ENCODE peak calls at places on chromosomes 12 and 14, in five cellular contexts. One of them, this sample, is unnamed. For H3K9me3, the result is how much of the 10 kb centered on the place peaks cover.

GRCh38 chr12:111529424-111530368 is 69.4 kb downstream of the ATXN2 start:
- DNase-seq in stomach: peak
- DNase-seq in A549: peak
- DNase-seq in upper lobe of left lung: peak
- DNase-seq in breast epithelium: no peak
- DNase-seq in this sample: no peak

GRCh38 chr12:52440821-52441319 is 6.7 kb upstream of the KRT75 start:
- DNase-seq in stomach: no peak
- DNase-seq in upper lobe of left lung: no peak
- DNase-seq in A549: no peak
- DNase-seq in breast epithelium: no peak
- DNase-seq in this sample: no peak

GRCh38 chr14:100857196-100857922 is 31.4 kb downstream of the MEG3 start:
- DNase-seq in stomach: no peak
- DNase-seq in breast epithelium: no peak
- DNase-seq in A549: no peak
- DNase-seq in upper lobe of left lung: no peak
- DNase-seq in this sample: peak

GRCh38 chr12:40770781-40771180 is 78.5 kb downstream of the CNTN1 start:
- DNase-seq in breast epithelium: no peak
- DNase-seq in stomach: no peak
- DNase-seq in A549: no peak
- DNase-seq in upper lobe of left lung: no peak
- DNase-seq in this sample: no peak

GRCh38 chr12:115257791-115258190 is 573.8 kb upstream of the TBX3 start:
- DNase-seq in A549: no peak
- DNase-seq in stomach: no peak
- DNase-seq in breast epithelium: no peak
- DNase-seq in upper lobe of left lung: no peak
- DNase-seq in this sample: no peak

GRCh38 chr14:61476737-61477410 is 155.5 kb downstream of the PRKCH start:
- DNase-seq in breast epithelium: no peak
- DNase-seq in upper lobe of left lung: peak
- DNase-seq in A549: peak
- DNase-seq in stomach: peak
- DNase-seq in this sample: no peak

GRCh38 chr12:50715174-50715573 is 48.7 kb upstream of the ATF1 start:
- DNase-seq in A549: no peak
- DNase-seq in breast epithelium: no peak
- DNase-seq in stomach: peak
- DNase-seq in upper lobe of left lung: no peak
- DNase-seq in this sample: no peak

GRCh38 chr12:122793685-122794106 is 19.3 kb downstream of the CCDC62 start:
- DNase-seq in breast epithelium: no peak
- DNase-seq in upper lobe of left lung: no peak
- DNase-seq in A549: peak
- DNase-seq in stomach: no peak
- DNase-seq in this sample: peak

GRCh38 chr12:107396991-107397390 is 288.6 kb upstream of the PWP1 start:
- DNase-seq in A549: peak
- DNase-seq in breast epithelium: no peak
- DNase-seq in stomach: no peak
- DNase-seq in upper lobe of left lung: no peak
- DNase-seq in this sample: no peak

GRCh38 chr14:64645220-64645891 is 58.9 kb upstream of the PLEKHG3 start:
- DNase-seq in upper lobe of left lung: no peak
- DNase-seq in stomach: no peak
- DNase-seq in A549: no peak
- DNase-seq in breast epithelium: no peak
- DNase-seq in this sample: no peak
- TF ChIP-seq CTCF in upper lobe of left lung: no peak
- TF ChIP-seq CTCF in stomach: no peak
- TF ChIP-seq CTCF in A549: no peak
- TF ChIP-seq CTCF in breast epithelium: no peak
- TF ChIP-seq CTCF in this sample: no peak

GRCh38 chr12:105069936-105070702 is 14.1 kb downstream of the ALDH1L2 start:
- DNase-seq in breast epithelium: no peak
- DNase-seq in upper lobe of left lung: no peak
- DNase-seq in stomach: no peak
- DNase-seq in A549: no peak
- DNase-seq in this sample: no peak
- H3K9me3 ChIP-seq in breast epithelium: under half
- H3K9me3 ChIP-seq in upper lobe of left lung: under half
- H3K9me3 ChIP-seq in stomach: under half
- H3K9me3 ChIP-seq in A549: under half
- H3K9me3 ChIP-seq in this sample: under half

GRCh38 chr14:103568952-103569351 is 6.2 kb downstream of the COA8 start:
- DNase-seq in stomach: no peak
- DNase-seq in A549: no peak
- DNase-seq in upper lobe of left lung: no peak
- DNase-seq in breast epithelium: no peak
- DNase-seq in this sample: no peak
- TF ChIP-seq CTCF in stomach: no peak
- TF ChIP-seq CTCF in A549: no peak
- TF ChIP-seq CTCF in upper lobe of left lung: no peak
- TF ChIP-seq CTCF in breast epithelium: no peak
- TF ChIP-seq CTCF in this sample: no peak

DNA sequence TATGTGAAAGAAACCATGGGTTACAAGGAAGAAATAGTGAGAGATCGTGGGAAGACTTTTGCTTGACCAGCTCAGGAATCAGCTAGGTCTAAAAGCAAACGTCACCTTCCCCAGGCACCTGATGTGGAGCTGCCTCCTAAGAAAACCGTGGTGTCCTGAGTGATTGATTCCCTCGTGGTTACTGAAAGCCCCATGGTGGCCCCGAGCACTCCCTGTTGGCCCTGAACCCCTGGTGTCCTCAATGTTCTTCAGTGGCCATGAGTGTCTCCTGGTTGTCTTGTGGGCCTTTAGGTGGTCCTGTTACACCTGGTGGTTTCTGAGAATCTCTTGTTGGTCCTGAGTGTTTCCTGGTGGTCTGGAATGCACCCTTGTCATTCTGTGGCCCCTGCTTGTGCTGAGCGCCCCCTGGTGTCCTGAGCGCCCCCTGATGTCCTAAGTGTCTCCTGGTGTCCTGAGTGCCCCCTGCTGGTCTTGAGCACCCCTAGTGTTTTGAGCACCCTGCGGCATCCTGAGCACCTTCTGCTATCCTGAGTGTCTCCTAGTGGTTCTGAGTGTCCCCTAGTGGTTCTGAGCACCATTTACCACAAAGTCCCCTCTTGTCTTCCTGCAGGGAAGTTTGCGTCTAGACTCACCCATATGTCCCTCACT is 518.7 kb downstream of the TMEM121 start:
- DNase-seq in upper lobe of left lung: peak
- DNase-seq in breast epithelium: no peak
- DNase-seq in A549: peak
- DNase-seq in stomach: peak
- DNase-seq in this sample: peak
- H3K9me3 ChIP-seq in upper lobe of left lung: under half
- H3K9me3 ChIP-seq in breast epithelium: under half
- H3K9me3 ChIP-seq in A549: under half
- H3K9me3 ChIP-seq in stomach: under half
- H3K9me3 ChIP-seq in this sample: under half

GRCh38 chr12:56007148-56007891 is 10.2 kb downstream of the SUOX start:
- DNase-seq in breast epithelium: peak
- DNase-seq in A549: peak
- DNase-seq in upper lobe of left lung: peak
- DNase-seq in stomach: peak
- DNase-seq in this sample: peak
- TF ChIP-seq CTCF in breast epithelium: no peak
- TF ChIP-seq CTCF in A549: no peak
- TF ChIP-seq CTCF in upper lobe of left lung: peak
- TF ChIP-seq CTCF in stomach: no peak
- TF ChIP-seq CTCF in this sample: no peak

GRCh38 chr12:2092890-2093289 is 40.1 kb downstream of the CACNA1C start:
- DNase-seq in upper lobe of left lung: no peak
- DNase-seq in stomach: no peak
- DNase-seq in breast epithelium: no peak
- DNase-seq in A549: no peak
- DNase-seq in this sample: no peak
- H3K9me3 ChIP-seq in upper lobe of left lung: under half
- H3K9me3 ChIP-seq in stomach: under half
- H3K9me3 ChIP-seq in breast epithelium: under half
- H3K9me3 ChIP-seq in A549: under half
- H3K9me3 ChIP-seq in this sample: under half

This sample was measured in lower lobe of right lung.